ENCODE peak calls at places on chromosomes 12 and 14, in four cellular contexts. E is K562, F is HepG2, Q is GM12878. L is an unnamed sample.

GRCh38 chr14:37088816-37089215 is 83.6 kb downstream of the SLC25A21 start:
- DNase-seq in E (no peak), F (no peak), Q (no peak), L (no peak)

GRCh38 chr14:36942522-36943245 is 229.7 kb downstream of the SLC25A21 start:
- DNase-seq in E (peak), F (no peak), Q (no peak), L (no peak)

GRCh38 chr12:44357476-44357875 is 518.6 kb downstream of the NELL2 start:
- DNase-seq in E (no peak), F (no peak), Q (no peak), L (no peak)

GRCh38 chr14:88500611-88501010 is 54.2 kb downstream of the PTPN21 start:
- DNase-seq in E (no peak), F (no peak), Q (no peak), L (no peak)

GRCh38 chr12:127548123-127548553 is 718.8 kb upstream of the TMEM132C start:
- DNase-seq in E (no peak), F (no peak), Q (no peak), L (no peak)

GRCh38 chr14:105257464-105257863 is 9.1 kb downstream of the BTBD6 start:
- DNase-seq in E (no peak), F (no peak), Q (no peak), L (no peak)

GRCh38 chr14:99681101-99681831 is 2.8 kb upstream of the CYP46A1 start:
- DNase-seq in E (no peak), F (no peak), Q (no peak), L (no peak)

GRCh38 chr12:19299765-19300164 is 139.5 kb upstream of the AEBP2 start:
- DNase-seq in E (no peak), F (no peak), Q (no peak), L (no peak)

GRCh38 chr12:49909826-49910225 is 6.1 kb upstream of the FAIM2 start:
- DNase-seq in E (peak), F (peak), Q (no peak), L (no peak)

GRCh38 chr12:121720762-121721161 is 8.2 kb downstream of the TMEM120B start:
- DNase-seq in E (no peak), F (no peak), Q (no peak), L (no peak)

GRCh38 chr12:121715862-121716435 is 3.4 kb downstream of the TMEM120B start:
- DNase-seq in E (no peak), F (no peak), Q (no peak), L (no peak)

GRCh38 chr12:121718653-121719239 is 6.2 kb downstream of the TMEM120B start:
- DNase-seq in E (peak), F (no peak), Q (no peak), L (no peak)

GRCh38 chr12:121723200-121723599 is 10.6 kb downstream of the TMEM120B start:
- DNase-seq in E (no peak), F (no peak), Q (no peak), L (no peak)

DNA sequence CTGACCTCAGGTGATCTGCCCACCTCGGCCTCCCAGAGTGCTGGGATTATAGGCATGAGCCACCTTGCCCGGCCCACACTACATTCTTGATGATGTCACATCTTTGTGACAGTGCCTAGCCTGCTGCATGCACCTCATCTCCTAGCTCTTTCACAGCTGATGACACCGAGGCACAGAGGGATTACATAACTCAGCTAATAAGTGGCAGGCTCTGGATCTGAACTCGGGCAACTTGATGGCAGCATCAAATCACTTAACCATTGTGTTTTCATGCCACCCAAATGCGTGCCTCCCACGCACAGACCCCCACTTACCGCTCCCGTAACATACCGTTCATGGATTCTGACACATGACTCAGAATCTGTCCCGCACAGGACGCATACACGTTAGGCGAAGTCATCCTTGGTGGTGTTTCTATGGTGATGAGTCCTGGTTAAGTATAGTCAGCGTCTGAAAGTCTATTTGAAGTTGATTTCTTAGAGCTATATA is 7.4 kb downstream of the TMEM120B start:
- DNase-seq in E (peak), F (no peak), Q (no peak), L (no peak)
- TF ChIP-seq FOXK2 in E (no peak), F (no peak), Q (no peak), L (no peak)

GRCh38 chr12:121223947-121224285 is 14.0 kb downstream of the P2RX4 start:
- DNase-seq in E (no peak), F (no peak), Q (no peak), L (no peak)
- TF ChIP-seq FOXK2 in E (no peak), F (no peak), Q (no peak), L (no peak)

DNA sequence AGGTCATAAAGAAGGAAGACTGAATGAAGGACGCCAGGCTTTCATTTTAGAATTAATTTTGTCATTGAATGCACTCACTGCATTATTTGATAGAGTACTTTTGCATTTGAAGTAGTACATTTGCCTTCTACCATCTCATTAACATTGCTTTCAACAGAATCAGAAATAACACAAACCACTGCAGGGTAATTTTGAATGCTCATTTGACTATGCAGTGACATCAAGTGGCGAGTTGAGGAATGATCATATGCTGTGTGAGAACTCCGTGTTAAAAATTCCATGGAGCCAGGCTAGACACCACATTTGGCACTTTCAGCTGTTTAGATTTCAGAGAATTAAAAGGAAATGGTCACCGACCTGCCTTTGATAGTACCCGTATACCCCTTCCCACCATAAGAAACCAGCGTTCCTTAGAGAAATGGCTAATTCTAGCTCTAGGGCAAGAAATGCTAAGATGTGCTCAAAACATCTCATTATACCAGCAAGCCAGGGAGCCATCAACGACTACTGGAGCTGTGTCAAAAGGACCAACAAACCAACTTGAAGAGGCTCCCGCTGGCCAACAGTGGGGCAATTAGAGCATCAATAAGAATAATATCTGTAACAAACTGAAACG is 16.5 kb downstream of the HEBP1 start:
- DNase-seq in E (peak), F (peak), Q (no peak), L (peak)
- TF ChIP-seq FOXK2 in E (no peak), F (no peak), Q (no peak), L (no peak)

GRCh38 chr14:51860836-51861583 is 598 bp downstream of the GNG2 start:
- DNase-seq in E (no peak), F (no peak), Q (no peak), L (no peak)
- TF ChIP-seq FOXK2 in E (no peak), F (no peak), Q (no peak), L (no peak)

DNA sequence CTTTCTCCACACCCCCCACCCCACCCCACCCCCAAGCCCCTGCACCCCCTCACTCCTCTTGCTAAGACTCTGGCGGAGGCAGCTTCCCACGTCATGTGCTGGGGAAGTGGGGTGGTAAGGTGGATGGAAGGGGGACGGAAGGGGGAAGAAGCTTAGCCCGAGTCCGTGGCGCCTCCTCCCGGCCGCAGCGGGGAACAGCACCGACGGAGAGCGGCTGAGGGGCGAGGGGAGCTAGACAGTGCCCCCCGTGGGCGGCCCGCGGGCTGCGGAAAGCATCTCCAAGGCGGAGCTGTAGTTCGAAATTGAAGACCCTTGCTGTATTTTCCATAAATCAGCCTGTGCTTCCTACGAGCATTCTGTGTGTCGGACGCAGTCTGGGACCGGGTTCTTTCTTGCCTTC is 608 bp upstream of the GRIN2B start:
- DNase-seq in E (no peak), F (no peak), Q (no peak), L (peak)
- TF ChIP-seq FOXK2 in E (no peak), F (no peak), Q (no peak), L (no peak)

GRCh38 chr12:95146767-95147166 is 70.5 kb downstream of the FGD6 start:
- DNase-seq in E (no peak), F (no peak), Q (no peak), L (no peak)
- TF ChIP-seq FOXK2 in E (no peak), F (no peak), Q (no peak), L (no peak)

L was measured in HEK293T.